ENCODE peak calls at places on chromosomes 4 and X, in eight cellular contexts. S, P, W, J, K, H, Y and L are unnamed samples. For H4K20me1, the result is how much of the 10 kb centered on the place peaks cover.

GRCh38 chr4:109263721-109264120 is 38.7 kb downstream of the COL25A1 start:
- DNase-seq in W (no peak), Y (no peak), S (no peak), H (no peak), K (no peak), J (no peak), P (no peak), L (no peak)

GRCh38 chrX:111857534-111857933 is 18.4 kb upstream of the TRPC5OS start:
- DNase-seq in P (no peak), J (no peak), K (no peak), W (no peak), H (no peak), Y (no peak), S (no peak), L (no peak)

GRCh38 chr4:3440979-3441500 is 728 bp upstream of the HGFAC start:
- DNase-seq in H (peak), K (no peak), Y (no peak), S (no peak), P (no peak), W (no peak), J (no peak), L (peak)

GRCh38 chr4:55742655-55743191 is 76.9 kb upstream of the EXOC1L start:
- DNase-seq in K (peak), P (peak), Y (peak), H (peak), S (peak), J (no peak), W (peak), L (no peak)

GRCh38 chr4:42513748-42514490 is 116.6 kb downstream of the SHISA3 start:
- DNase-seq in K (no peak), Y (no peak), J (no peak), H (no peak), W (peak), S (no peak), P (no peak), L (no peak)

GRCh38 chrX:47815901-47816845 is 20.5 kb upstream of the ZNF81 start:
- DNase-seq in Y (no peak), K (no peak), P (no peak), H (peak), W (no peak), J (peak), S (peak), L (peak)

GRCh38 chrX:153061732-153062131 is 5.5 kb downstream of the PNMA3 start:
- DNase-seq in K (no peak), W (no peak), Y (peak), J (no peak), H (peak), S (peak), P (no peak), L (peak)

GRCh38 chrX:9995855-9996339 is 28.7 kb downstream of the CLDN34 start:
- DNase-seq in P (peak), K (peak), Y (peak), J (peak), S (peak), H (peak), W (peak), L (peak)

GRCh38 chr4:164536829-164537228 is 217.1 kb upstream of the SMIM31 start:
- DNase-seq in Y (peak), S (peak), J (no peak), H (peak), P (no peak), W (no peak), K (peak), L (peak)

GRCh38 chr4:110618091-110619000 is 4.5 kb downstream of the PITX2 start:
- DNase-seq in K (no peak), Y (no peak), J (peak), W (peak), P (no peak), H (no peak), S (no peak), L (no peak)

GRCh38 chr4:136103616-136104015 is 1428.7 kb downstream of the PCDH18 start:
- DNase-seq in K (no peak), S (no peak), Y (no peak), W (peak), J (no peak), H (no peak), P (no peak), L (no peak)

GRCh38 chrX:72142094-72142843 is 10.6 kb upstream of the RTL5 start:
- DNase-seq in K (no peak), Y (no peak), J (no peak), S (no peak), P (peak), W (peak), H (no peak), L (no peak)

GRCh38 chrX:153829799-153830631 is at the start of gene PDZD4:
- DNase-seq in J (no peak), H (peak), S (no peak), W (peak), P (peak), Y (no peak), K (no peak), L (no peak)

GRCh38 chr4:26530094-26530493 is 39.8 kb upstream of the CCKAR start:
- DNase-seq in P (no peak), S (no peak), W (no peak), H (no peak), J (no peak), Y (no peak), K (no peak), L (no peak)

GRCh38 chr4:55393461-55394320 is 2.1 kb upstream of the TMEM165 start:
- DNase-seq in P (no peak), Y (peak), H (peak), W (no peak), K (no peak), S (peak), J (no peak), L (no peak)

GRCh38 chrX:40095588-40096394 is 2.0 kb downstream of the BCOR start:
- DNase-seq in J (peak), Y (no peak), K (no peak), S (no peak), H (peak), W (peak), P (peak), L (peak)

GRCh38 chrX:110418857-110419249 is 60.2 kb downstream of the RTL9 start:
- DNase-seq in S (peak), K (no peak), P (no peak), Y (peak), J (no peak), H (peak), W (no peak), L (no peak)

GRCh38 chr4:116664198-116664597 is 421.2 kb downstream of the TRAM1L1 start:
- DNase-seq in K (no peak), J (peak), Y (no peak), P (peak), H (no peak), W (peak), S (no peak), L (no peak)

GRCh38 chrX:139877710-139878414 is 55.0 kb downstream of the ATP11C start:
- DNase-seq in J (no peak), S (peak), K (no peak), P (no peak), Y (peak), H (peak), W (no peak), L (no peak)

GRCh38 chr4:94406668-94407437 is 44.9 kb upstream of the PDLIM5 start:
- DNase-seq in H (peak), W (peak), Y (peak), K (peak), S (peak), J (peak), P (peak), L (peak)

GRCh38 chr4:94399721-94400120 is 52.0 kb upstream of the PDLIM5 start:
- DNase-seq in H (no peak), Y (no peak), K (no peak), P (no peak), W (no peak), S (no peak), J (no peak), L (no peak)

GRCh38 chr4:94400191-94400590 is 51.6 kb upstream of the PDLIM5 start:
- DNase-seq in H (no peak), K (no peak), Y (no peak), S (no peak), J (no peak), W (no peak), P (no peak), L (no peak)

GRCh38 chr4:94407846-94408245 is 43.9 kb upstream of the PDLIM5 start:
- DNase-seq in J (no peak), W (no peak), Y (peak), S (peak), K (no peak), P (no peak), H (peak), L (no peak)

DNA sequence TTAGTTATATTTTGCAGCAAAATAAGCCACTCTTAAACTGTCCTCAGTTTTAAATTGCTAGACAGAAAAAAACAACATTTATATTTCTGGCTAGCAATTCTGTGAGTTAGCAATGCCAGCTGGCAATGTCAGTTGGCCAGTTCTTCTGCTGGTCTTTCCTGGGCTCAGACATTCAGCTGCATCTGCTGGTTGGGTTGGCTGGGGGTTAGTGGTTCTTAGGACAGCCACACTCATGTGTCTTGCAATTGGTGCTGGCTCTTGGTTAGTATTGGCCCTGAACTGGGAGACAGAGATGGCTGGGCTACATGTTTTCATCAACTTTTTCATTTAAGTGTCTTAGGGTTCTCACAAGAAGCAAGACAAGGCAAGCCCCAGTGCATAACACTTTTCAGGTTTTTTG is 48.0 kb upstream of the PDLIM5 start:
- DNase-seq in S (no peak), P (no peak), K (no peak), Y (no peak), H (no peak), W (no peak), J (no peak), L (no peak)
- H3K9ac ChIP-seq in S (no peak), P (no peak), K (no peak), Y (no peak), H (no peak), W (no peak), J (no peak), L (no peak)

GRCh38 chr4:120923201-120923522 is 636 bp upstream of the PRDM5 start:
- DNase-seq in J (no peak), P (no peak), S (no peak), W (no peak), Y (no peak), K (no peak), H (no peak), L (no peak)

GRCh38 chr4:120919358-120919757 is 3.2 kb downstream of the PRDM5 start:
- DNase-seq in W (no peak), K (no peak), J (no peak), P (no peak), H (peak), Y (no peak), S (no peak), L (no peak)

GRCh38 chr4:120922390-120923200 is at the start of gene PRDM5:
- DNase-seq in J (peak), S (peak), W (peak), P (peak), H (peak), Y (peak), K (no peak), L (peak)

GRCh38 chr4:120920666-120921065 is 1.9 kb downstream of the PRDM5 start:
- DNase-seq in P (no peak), S (no peak), K (no peak), H (no peak), W (no peak), J (no peak), Y (no peak), L (no peak)

GRCh38 chr4:120921456-120922389 is 803 bp downstream of the PRDM5 start:
- DNase-seq in W (peak), Y (peak), H (peak), P (no peak), J (peak), S (peak), K (no peak), L (peak)
- H4K20me1 ChIP-seq in W (under half), Y (under half), H (under half), P (under half), J (under half), S (under half), K (under half), L (under half)

GRCh38 chrX:24423960-24424359 is 41.1 kb upstream of the PDK3 start:
- DNase-seq in P (no peak), W (no peak), H (peak), S (no peak), K (peak), Y (no peak), J (no peak), L (no peak)

GRCh38 chrX:24426340-24426913 is 38.7 kb upstream of the PDK3 start:
- DNase-seq in W (peak), K (peak), P (peak), H (peak), S (peak), Y (peak), J (no peak), L (peak)

GRCh38 chrX:24425806-24426205 is 39.3 kb upstream of the PDK3 start:
- DNase-seq in K (no peak), P (no peak), J (no peak), H (no peak), W (no peak), S (no peak), Y (no peak), L (no peak)

GRCh38 chrX:24426921-24427746 is 38.0 kb upstream of the PDK3 start:
- DNase-seq in K (peak), S (no peak), H (no peak), W (no peak), J (no peak), Y (no peak), P (no peak), L (peak)

DNA sequence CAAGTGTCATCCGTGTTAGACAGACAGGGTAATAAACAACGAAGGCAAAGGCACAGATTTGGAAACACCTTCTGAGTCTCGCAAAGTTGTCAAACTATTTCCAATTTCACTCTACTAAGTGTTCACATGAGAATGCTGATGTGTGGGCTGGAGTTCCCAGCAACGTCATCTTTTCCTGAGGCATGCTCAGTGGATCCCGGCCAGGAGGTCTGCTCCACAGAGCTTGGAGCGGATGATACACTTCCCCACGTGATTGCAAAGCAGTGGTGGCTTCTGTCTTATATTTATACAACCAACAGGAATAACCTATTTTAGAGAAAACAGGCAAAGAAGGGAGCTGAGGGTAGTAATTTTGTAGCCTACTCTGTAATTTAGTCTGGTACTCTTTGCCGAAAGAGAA is 40.1 kb upstream of the PDK3 start:
- DNase-seq in P (no peak), Y (peak), W (no peak), H (peak), S (no peak), J (no peak), K (no peak), L (no peak)
- H3K9ac ChIP-seq in P (no peak), Y (no peak), W (no peak), H (peak), S (no peak), J (no peak), K (no peak), L (no peak)

GRCh38 chr4:186702297-186702696 is 21.4 kb downstream of the FAT1 start:
- DNase-seq in Y (no peak), J (no peak), W (no peak), H (no peak), K (peak), P (no peak), S (no peak), L (no peak)
- H4K20me1 ChIP-seq in Y (half or more), J (under half), W (half or more), H (under half), K (half or more), P (under half), S (under half), L (under half)

DNA sequence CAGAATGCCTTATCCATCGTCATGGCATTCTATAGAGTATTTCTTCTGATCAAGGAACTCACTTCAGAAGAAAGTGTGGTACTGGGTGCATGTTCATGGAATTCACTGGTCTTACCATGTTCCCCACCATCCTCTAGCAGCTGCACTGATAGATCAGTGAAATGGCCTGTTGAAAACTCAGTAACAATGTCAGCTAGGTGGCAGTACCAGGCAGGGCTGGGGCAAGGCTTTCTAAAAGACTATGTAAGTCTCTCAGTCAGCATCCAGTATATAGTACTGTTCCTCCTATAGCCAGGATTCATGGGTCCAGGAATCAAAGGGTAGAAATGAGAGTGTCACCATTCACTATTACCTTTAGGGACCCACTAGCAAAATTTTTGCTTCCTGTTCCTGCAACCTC is 15.8 kb upstream of the LDB2 start:
- DNase-seq in S (peak), W (peak), J (peak), P (peak), Y (peak), K (no peak), H (peak), L (no peak)
- H3K9ac ChIP-seq in S (no peak), W (no peak), J (no peak), P (no peak), Y (no peak), K (no peak), H (no peak), L (no peak)

GRCh38 chr4:105457997-105458396 is 15.9 kb downstream of the PPA2 start:
- DNase-seq in K (no peak), P (no peak), W (no peak), S (peak), J (no peak), Y (peak), H (peak), L (no peak)
- H4K20me1 ChIP-seq in K (under half), P (under half), W (under half), S (under half), J (under half), Y (under half), H (under half), L (under half)

DNA sequence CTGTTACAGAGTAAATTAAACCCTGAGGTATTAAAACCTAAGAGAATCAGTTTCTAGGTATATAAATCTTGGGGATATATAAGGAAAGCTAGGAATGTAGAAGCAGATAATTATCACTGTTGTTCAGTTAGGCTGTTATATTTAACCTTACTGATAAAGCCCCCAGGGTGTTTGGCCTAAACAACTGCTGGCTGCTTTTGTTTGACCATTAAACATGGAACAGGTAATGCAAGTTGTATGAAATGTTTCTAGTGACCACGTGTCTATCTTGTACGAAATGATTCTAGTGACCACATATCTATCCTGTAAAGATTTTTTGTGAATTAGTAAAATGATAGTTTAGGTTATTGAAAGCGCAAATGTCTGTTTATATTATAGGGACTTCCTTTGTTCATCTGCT is 52.6 kb downstream of the SGMS2 start:
- DNase-seq in P (no peak), H (no peak), S (no peak), W (no peak), Y (no peak), J (no peak), K (no peak), L (no peak)
- H3K9ac ChIP-seq in P (no peak), H (no peak), S (no peak), W (no peak), Y (no peak), J (no peak), K (no peak), L (no peak)